ENCODE peak calls at places on chromosomes 4 and X, in five cellular contexts. G is amniotic stem cell, H is NCI-H526, E is heart right ventricle, O is DMS153. S is an unnamed sample.

GRCh38 chr4:152530600-152530999 is 5.3 kb downstream of the FBXW7 start:
- DNase-seq in G (no peak), H (no peak), E (no peak), O (no peak), S (no peak)

GRCh38 chr4:959338-960139 is 13.8 kb downstream of the DGKQ start:
- DNase-seq in G (no peak), H (no peak), E (no peak), O (no peak), S (no peak)

GRCh38 chrX:84737471-84737871 is 235.2 kb upstream of the HDX start:
- DNase-seq in G (no peak), H (no peak), E (no peak), O (no peak), S (no peak)

GRCh38 chr4:95080969-95081368 is 323.2 kb downstream of the BMPR1B start:
- DNase-seq in G (no peak), H (no peak), E (no peak), O (no peak), S (no peak)

GRCh38 chrX:119410027-119410819 is 11.1 kb downstream of the SLC25A43 start:
- DNase-seq in G (peak), H (no peak), E (no peak), O (no peak), S (peak)

GRCh38 chrX:14352511-14352910 is 176.8 kb upstream of the GLRA2 start:
- DNase-seq in G (no peak), H (no peak), E (no peak), O (no peak), S (no peak)

GRCh38 chrX:103565752-103566151 is 19.6 kb upstream of the TCEAL4 start:
- DNase-seq in G (peak), H (no peak), E (no peak), O (no peak), S (peak)

GRCh38 chrX:2774057-2774456 is 22.2 kb downstream of the XG start:
- DNase-seq in G (no peak), H (no peak), E (no peak), O (no peak), S (no peak)

GRCh38 chr4:24322986-24323385 is 261.4 kb downstream of the DHX15 start:
- DNase-seq in G (no peak), H (no peak), E (no peak), O (no peak), S (no peak)

GRCh38 chr4:98838977-98839618 is 89.8 kb downstream of the EIF4E start:
- DNase-seq in G (no peak), H (no peak), E (peak), O (no peak), S (peak)

GRCh38 chrX:4358577-4358976 is 645.1 kb upstream of the PRKX start:
- DNase-seq in G (no peak), H (no peak), E (no peak), O (no peak), S (no peak)

GRCh38 chr4:41418444-41418843 is 119.5 kb upstream of the LIMCH1 start:
- DNase-seq in G (no peak), H (no peak), E (peak), O (no peak), S (peak)

GRCh38 chr4:165360041-165360782 is 18.6 kb upstream of the CPE start:
- DNase-seq in G (no peak), H (no peak), E (no peak), O (no peak), S (no peak)

GRCh38 chr4:128384765-128385164 is 97.2 kb upstream of the PGRMC2 start:
- DNase-seq in G (no peak), H (no peak), E (no peak), O (no peak), S (no peak)

GRCh38 chrX:22689290-22689689 is 310.5 kb upstream of the DDX53 start:
- DNase-seq in G (no peak), H (no peak), E (no peak), O (no peak), S (no peak)

GRCh38 chrX:153968754-153969124 is 2.9 kb downstream of the HCFC1 start:
- DNase-seq in G (no peak), H (peak), E (no peak), O (no peak), S (no peak)

GRCh38 chrX:10660171-10660570 is 39.8 kb upstream of the MID1 start:
- DNase-seq in G (no peak), H (no peak), E (no peak), O (no peak), S (no peak)

GRCh38 chr4:114277690-114278089 is 298.2 kb upstream of the ARSJ start:
- DNase-seq in G (no peak), H (no peak), E (no peak), O (no peak), S (no peak)

GRCh38 chrX:53316860-53317237 is 35.5 kb upstream of the IQSEC2 start:
- DNase-seq in G (no peak), H (no peak), E (no peak), O (no peak), S (no peak)

GRCh38 chrX:85503258-85504158 is 124.0 kb upstream of the POF1B start:
- DNase-seq in G (no peak), H (peak), E (no peak), O (peak), S (no peak)

GRCh38 chr4:18847276-18847890 is 825.8 kb upstream of the LCORL start:
- DNase-seq in G (no peak), H (no peak), E (no peak), O (no peak), S (no peak)

GRCh38 chrX:71056857-71057256 is 11.3 kb downstream of the SNX12 start:
- DNase-seq in G (no peak), H (no peak), E (no peak), O (no peak), S (no peak)

GRCh38 chr4:144572660-144573059 is 73.3 kb upstream of the HHIP start:
- DNase-seq in G (no peak), H (peak), E (no peak), O (no peak), S (no peak)

GRCh38 chr4:170336238-170336775 is 246.6 kb upstream of the AADAT start:
- DNase-seq in G (no peak), H (no peak), E (no peak), O (no peak), S (no peak)

GRCh38 chrX:97199501-97199900 is 315.8 kb downstream of the RPA4 start:
- DNase-seq in G (no peak), H (no peak), E (no peak), O (no peak), S (no peak)

GRCh38 chrX:109281478-109282275 is 200.2 kb downstream of the GUCY2F start:
- DNase-seq in G (no peak), H (no peak), E (peak), O (no peak), S (no peak)

GRCh38 chrX:1386338-1387127 is 5.4 kb downstream of the SLC25A6 start:
- DNase-seq in G (no peak), H (no peak), E (no peak), O (no peak), S (peak)

GRCh38 chrX:149372861-149373260 is 132.2 kb downstream of the IDS start:
- DNase-seq in G (no peak), H (no peak), E (no peak), O (no peak), S (no peak)

GRCh38 chr4:110508827-110509446 is 33.0 kb downstream of the ENPEP start:
- DNase-seq in G (no peak), H (peak), E (no peak), O (no peak), S (no peak)

GRCh38 chr4:8157496-8157895 is 1.1 kb downstream of the ABLIM2 start:
- DNase-seq in G (no peak), H (peak), E (peak), O (no peak), S (no peak)

GRCh38 chrX:21996872-21997271 is 35.3 kb upstream of the PHEX start:
- DNase-seq in G (no peak), H (no peak), E (no peak), O (no peak), S (peak)

GRCh38 chr4:185426960-185427688 is 1.4 kb upstream of the UFSP2 start:
- DNase-seq in G (no peak), H (no peak), E (no peak), O (no peak), S (peak)

GRCh38 chrX:80011522-80011921 is 3.0 kb upstream of the TBX22 start:
- DNase-seq in G (no peak), H (no peak), E (no peak), O (no peak), S (no peak)

GRCh38 chr4:98603683-98604573 is 54.5 kb downstream of the TSPAN5 start:
- DNase-seq in G (no peak), H (no peak), E (no peak), O (no peak), S (peak)

GRCh38 chr4:154781126-154781982 is at the start of gene RBM46:
- DNase-seq in G (no peak), H (no peak), E (no peak), O (no peak), S (no peak)

GRCh38 chr4:7960790-7961655 is 21.4 kb upstream of the AFAP1 start:
- DNase-seq in G (no peak), H (no peak), E (no peak), O (no peak), S (peak)

GRCh38 chr4:147492301-147492700 is 11.4 kb downstream of the EDNRA start:
- DNase-seq in G (no peak), H (no peak), E (no peak), O (no peak), S (no peak)

GRCh38 chr4:108683479-108683878 is 33.1 kb downstream of the OSTC start:
- DNase-seq in G (no peak), H (peak), E (no peak), O (no peak), S (no peak)

GRCh38 chr4:24890561-24890960 is 22.3 kb downstream of the CCDC149 start:
- DNase-seq in G (no peak), H (no peak), E (no peak), O (no peak), S (no peak)

GRCh38 chr4:137768196-137768595 is 235.9 kb upstream of the PCDH18 start:
- DNase-seq in G (peak), H (no peak), E (no peak), O (no peak), S (no peak)